ENCODE peak calls at places on chromosomes 7 and 10, in four cellular contexts. B is T follicular helper cell, J is HEK293T, I is progenitor cell of endocrine pancreas. G is an unnamed sample.

GRCh38 chr10:101840741-101841453 is 2.7 kb downstream of the KCNIP2 start:
- DNase-seq in B (peak; percentile 45), J (peak; percentile 95), I (peak; percentile 79), G (peak; percentile 87)

GRCh38 chr7:142873281-142873784 is 12.2 kb downstream of the TRPV6 start:
- DNase-seq in B (no peak), J (peak; percentile 73), I (no peak), G (peak; percentile 73)

GRCh38 chr10:31004611-31005193 is 27.0 kb downstream of the ZNF438 start:
- DNase-seq in B (no peak), J (no peak), I (no peak), G (no peak)

GRCh38 chr7:38801786-38802185 is 107.2 kb downstream of the VPS41 start:
- DNase-seq in B (no peak), J (no peak), I (no peak), G (no peak)

GRCh38 chr7:673681-674453 is 52.6 kb upstream of the DNAAF5 start:
- DNase-seq in B (no peak), J (no peak), I (no peak), G (no peak)

GRCh38 chr7:20385121-20385520 is 54.4 kb downstream of the ITGB8 start:
- DNase-seq in B (no peak), J (no peak), I (no peak), G (no peak)

GRCh38 chr10:11378835-11379234 is 232.6 kb downstream of the USP6NL start:
- DNase-seq in B (no peak), J (no peak), I (no peak), G (no peak)

GRCh38 chr10:77006836-77007511 is 630.6 kb downstream of the KCNMA1 start:
- DNase-seq in B (no peak), J (no peak), I (no peak), G (no peak)

GRCh38 chr7:47587389-47587788 is 5.5 kb upstream of the TNS3 start:
- DNase-seq in B (no peak), J (no peak), I (no peak), G (no peak)

GRCh38 chr7:143363011-143363937 is 761 bp upstream of the FAM131B start:
- DNase-seq in B (no peak), J (no peak), I (no peak), G (no peak)

GRCh38 chr7:31776616-31777015 is 89.6 kb downstream of the PPP1R17 start:
- DNase-seq in B (no peak), J (no peak), I (no peak), G (no peak)

GRCh38 chr10:61475449-61475873 is 22.3 kb upstream of the TMEM26 start:
- DNase-seq in B (no peak), J (peak; percentile 56), I (no peak), G (no peak)

GRCh38 chr10:119253433-119254174 is 46.2 kb downstream of the GRK5 start:
- DNase-seq in B (no peak), J (peak; percentile 26), I (no peak), G (no peak)

GRCh38 chr7:1305873-1306272 is 73.2 kb downstream of the UNCX start:
- DNase-seq in B (no peak), J (no peak), I (no peak), G (no peak)

GRCh38 chr7:99362801-99363200 is 11.7 kb upstream of the ARPC1B start:
- DNase-seq in B (no peak), J (no peak), I (no peak), G (no peak)

GRCh38 chr7:154997840-154998370 is 5.0 kb downstream of the PAXIP1 start:
- DNase-seq in B (no peak), J (no peak), I (no peak), G (no peak)

GRCh38 chr7:129150199-129150996 is 5.9 kb downstream of the TSPAN33 start:
- DNase-seq in B (no peak), J (no peak), I (no peak), G (peak; percentile 80)

GRCh38 chr7:108001759-108002725 is 919 bp downstream of the LAMB1 start:
- DNase-seq in B (no peak), J (no peak), I (peak; percentile 23), G (no peak)

GRCh38 chr10:78691301-78692030 is 377.3 kb upstream of the ZMIZ1 start:
- DNase-seq in B (no peak), J (no peak), I (no peak), G (no peak)

GRCh38 chr10:3852147-3852904 is 67.3 kb upstream of the KLF6 start:
- DNase-seq in B (peak; percentile 59), J (peak; percentile 41), I (peak; percentile 29), G (peak; percentile 83)

GRCh38 chr7:50197547-50197946 is 104.5 kb upstream of the ZPBP start:
- DNase-seq in B (peak; percentile 19), J (no peak), I (no peak), G (no peak)

GRCh38 chr10:25661632-25662031 is 272.4 kb upstream of the MYO3A start:
- DNase-seq in B (no peak), J (no peak), I (no peak), G (no peak)

GRCh38 chr7:145978769-145979168 is 137.8 kb upstream of the CNTNAP2 start:
- DNase-seq in B (no peak), J (no peak), I (no peak), G (no peak)

GRCh38 chr10:1379601-1380000 is 323.4 kb downstream of the WDR37 start:
- DNase-seq in B (no peak), J (no peak), I (no peak), G (no peak)

GRCh38 chr10:71782221-71782916 is 9.0 kb upstream of the VSIR start:
- DNase-seq in B (no peak), J (no peak), I (no peak), G (no peak)

GRCh38 chr10:111128331-111129167 is 51.7 kb downstream of the ADRA2A start:
- DNase-seq in B (no peak), J (peak; percentile 55), I (no peak), G (peak; percentile 20)

GRCh38 chr10:26534384-26534783 is 96.2 kb downstream of the APBB1IP start:
- DNase-seq in B (no peak), J (no peak), I (no peak), G (peak; percentile 4)

GRCh38 chr10:35563266-35563891 is 41.8 kb upstream of the GJD4 start:
- DNase-seq in B (peak; percentile 14), J (peak; percentile 64), I (peak; percentile 38), G (peak; percentile 84)

GRCh38 chr7:89200758-89201157 is 405.2 kb upstream of the TEX47 start:
- DNase-seq in B (no peak), J (no peak), I (no peak), G (no peak)

GRCh38 chr10:4678951-4679671 is 146.9 kb upstream of the AKR1E2 start:
- DNase-seq in B (no peak), J (no peak), I (no peak), G (no peak)

GRCh38 chr10:454860-455259 is 234.6 kb downstream of the DIP2C start:
- DNase-seq in B (no peak), J (peak; percentile 22), I (no peak), G (no peak)

GRCh38 chr7:26199301-26200112 is 1.0 kb downstream of the HNRNPA2B1 start:
- DNase-seq in B (peak; percentile 52), J (no peak), I (peak; percentile 18), G (peak; percentile 89)

GRCh38 chr10:36446873-36447272 is 678.5 kb upstream of the ANKRD30A start:
- DNase-seq in B (no peak), J (no peak), I (no peak), G (no peak)